ENCODE peak calls at places on chromosomes 1 and 21, in nine cellular contexts. E is hepatocyte, J is tibial artery, Q is cardiac fibroblast, I is breast epithelium, G is fibroblast of mammary gland, L is fibroblast of lung, N is mucosa of descending colon, R is AG10803. O is an unnamed sample.

GRCh38 chr1:165369255-165369848 is 12.8 kb upstream of the LMX1A start:
- DNase-seq in E (peak; percentile 73), J (no peak), Q (peak; percentile 56), I (no peak), G (peak; percentile 51), L (peak; percentile 30), N (peak; percentile 62), R (peak; percentile 57), O (peak; percentile 54)

GRCh38 chr1:239805042-239805441 is 286.6 kb upstream of the FMN2 start:
- DNase-seq in E (no peak), J (no peak), Q (no peak), I (no peak), G (no peak), L (no peak), N (no peak), R (no peak), O (no peak)

GRCh38 chr1:65717815-65718454 is 74.8 kb upstream of the PDE4B start:
- DNase-seq in E (no peak), J (no peak), Q (peak; percentile 27), I (no peak), G (peak; percentile 59), L (peak; percentile 70), N (peak; percentile 57), R (peak; percentile 56), O (peak; percentile 44)

GRCh38 chr1:177246710-177247588 is 76.2 kb downstream of the BRINP2 start:
- DNase-seq in E (no peak), J (no peak), Q (peak; percentile 61), I (no peak), G (peak; percentile 77), L (peak; percentile 61), N (no peak), R (no peak), O (peak; percentile 32)

GRCh38 chr1:187013582-187014200 is 184.9 kb downstream of the PLA2G4A start:
- DNase-seq in E (no peak), J (no peak), Q (peak; percentile 39), I (no peak), G (no peak), L (no peak), N (no peak), R (no peak), O (peak; percentile 46)

GRCh38 chr1:180175806-180176205 is 21.1 kb downstream of the QSOX1 start:
- DNase-seq in E (no peak), J (no peak), Q (no peak), I (no peak), G (no peak), L (no peak), N (no peak), R (no peak), O (no peak)

GRCh38 chr1:68128820-68129219 is 78.4 kb upstream of the DIRAS3 start:
- DNase-seq in E (no peak), J (no peak), Q (no peak), I (no peak), G (no peak), L (no peak), N (no peak), R (no peak), O (no peak)

GRCh38 chr1:81574365-81574764 is 226.4 kb upstream of the ADGRL2 start:
- DNase-seq in E (no peak), J (no peak), Q (no peak), I (no peak), G (no peak), L (no peak), N (no peak), R (no peak), O (no peak)

GRCh38 chr1:167542109-167543032 is 11.2 kb downstream of the CREG1 start:
- DNase-seq in E (no peak), J (no peak), Q (no peak), I (no peak), G (no peak), L (no peak), N (no peak), R (no peak), O (no peak)

GRCh38 chr1:180909462-180909976 is 3.2 kb upstream of the KIAA1614 start:
- DNase-seq in E (no peak), J (no peak), Q (no peak), I (no peak), G (no peak), L (no peak), N (no peak), R (no peak), O (no peak)

GRCh38 chr1:64235133-64235532 is 31.7 kb downstream of the UBE2U start:
- DNase-seq in E (peak; percentile 10), J (no peak), Q (peak; percentile 17), I (no peak), G (no peak), L (no peak), N (no peak), R (peak; percentile 5), O (peak; percentile 35)

GRCh38 chr1:207968521-207968944 is 57.6 kb upstream of the CD34 start:
- DNase-seq in E (no peak), J (no peak), Q (no peak), I (no peak), G (no peak), L (peak; percentile 22), N (no peak), R (peak; percentile 37), O (no peak)

GRCh38 chr1:84782311-84782771 is 92.1 kb upstream of the SSX2IP start:
- DNase-seq in E (peak; percentile 77), J (no peak), Q (peak; percentile 65), I (no peak), G (peak; percentile 51), L (peak; percentile 23), N (peak; percentile 88), R (peak; percentile 33), O (peak; percentile 60)

GRCh38 chr1:223726380-223727001 is 14.2 kb downstream of the CAPN2 start:
- DNase-seq in E (peak; percentile 91), J (peak; percentile 84), Q (peak; percentile 93), I (peak; percentile 49), G (peak; percentile 97), L (peak; percentile 97), N (peak; percentile 69), R (peak; percentile 86), O (peak; percentile 95)

GRCh38 chr21:45152265-45152746 is 77.9 kb downstream of the ADARB1 start:
- DNase-seq in E (peak; percentile 40), J (peak; percentile 74), Q (no peak), I (peak; percentile 16), G (no peak), L (no peak), N (peak; percentile 51), R (no peak), O (no peak)
- H3K4me3 ChIP-seq in E (no peak overlapping the region), J (no peak overlapping the region), Q (no peak overlapping the region), I (no peak overlapping the region), G (no peak overlapping the region), L (no peak overlapping the region), N (no peak overlapping the region), R (no peak overlapping the region), O (no peak overlapping the region)

GRCh38 chr21:44299458-44300261 is at the start of gene PFKL:
- DNase-seq in E (peak; percentile 88), J (peak; percentile 83), Q (peak; percentile 66), I (peak; percentile 44), G (peak; percentile 15), L (peak; percentile 54), N (peak; percentile 85), R (peak; percentile 63), O (peak; percentile 38)

GRCh38 chr21:44297525-44298290 is 2.1 kb upstream of the PFKL start:
- DNase-seq in E (peak; percentile 94), J (peak; percentile 91), Q (peak; percentile 88), I (peak; percentile 83), G (peak; percentile 80), L (peak; percentile 82), N (peak; percentile 94), R (peak; percentile 76), O (peak; percentile 86)

GRCh38 chr21:44296916-44297315 is 2.9 kb upstream of the PFKL start:
- DNase-seq in E (no peak), J (no peak), Q (no peak), I (no peak), G (no peak), L (no peak), N (no peak), R (no peak), O (no peak)

GRCh38 chr21:44299085-44299457 is 782 bp upstream of the PFKL start:
- DNase-seq in E (no peak), J (no peak), Q (peak; percentile 35), I (no peak), G (peak; percentile 9), L (peak; percentile 34), N (peak; percentile 36), R (peak; percentile 14), O (peak; percentile 26)

GRCh38 chr21:44298301-44298700 is 1.6 kb upstream of the PFKL start:
- DNase-seq in E (no peak), J (no peak), Q (no peak), I (no peak), G (no peak), L (no peak), N (no peak), R (peak; percentile 28), O (peak; percentile 23)
- TF ChIP-seq CTCF in E (no peak), J (no peak), Q (peak; percentile 5), I (no peak), G (peak; percentile 14), L (no peak), N (no peak), R (peak; percentile 37), O (peak; percentile 22)

DNA sequence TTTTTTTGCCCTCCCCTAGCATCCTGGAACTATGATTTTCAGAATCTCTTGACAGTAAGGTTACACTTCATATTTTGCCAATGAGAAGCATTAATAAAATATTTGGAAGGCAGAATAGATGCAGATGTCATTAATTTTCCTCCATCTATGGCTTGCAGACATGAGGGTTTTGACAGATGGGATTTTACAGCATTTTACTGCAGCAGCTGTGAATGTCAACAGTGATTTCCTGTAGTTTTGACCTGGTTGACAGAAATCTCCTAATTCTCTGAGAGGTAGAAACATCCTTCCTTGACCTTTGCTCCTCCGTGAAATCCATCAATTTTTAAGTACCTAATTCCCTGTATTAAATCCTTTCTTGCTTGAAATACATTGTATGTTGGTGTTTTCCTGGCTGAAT is 73.7 kb downstream of the HLX start:
- DNase-seq in E (no peak), J (no peak), Q (no peak), I (no peak), G (no peak), L (no peak), N (no peak), R (peak; percentile 37), O (no peak)
- H3K4me3 ChIP-seq in E (no peak overlapping the region), J (no peak overlapping the region), Q (no peak overlapping the region), I (no peak overlapping the region), G (no peak overlapping the region), L (no peak overlapping the region), N (no peak overlapping the region), R (no peak overlapping the region), O (no peak overlapping the region)

DNA sequence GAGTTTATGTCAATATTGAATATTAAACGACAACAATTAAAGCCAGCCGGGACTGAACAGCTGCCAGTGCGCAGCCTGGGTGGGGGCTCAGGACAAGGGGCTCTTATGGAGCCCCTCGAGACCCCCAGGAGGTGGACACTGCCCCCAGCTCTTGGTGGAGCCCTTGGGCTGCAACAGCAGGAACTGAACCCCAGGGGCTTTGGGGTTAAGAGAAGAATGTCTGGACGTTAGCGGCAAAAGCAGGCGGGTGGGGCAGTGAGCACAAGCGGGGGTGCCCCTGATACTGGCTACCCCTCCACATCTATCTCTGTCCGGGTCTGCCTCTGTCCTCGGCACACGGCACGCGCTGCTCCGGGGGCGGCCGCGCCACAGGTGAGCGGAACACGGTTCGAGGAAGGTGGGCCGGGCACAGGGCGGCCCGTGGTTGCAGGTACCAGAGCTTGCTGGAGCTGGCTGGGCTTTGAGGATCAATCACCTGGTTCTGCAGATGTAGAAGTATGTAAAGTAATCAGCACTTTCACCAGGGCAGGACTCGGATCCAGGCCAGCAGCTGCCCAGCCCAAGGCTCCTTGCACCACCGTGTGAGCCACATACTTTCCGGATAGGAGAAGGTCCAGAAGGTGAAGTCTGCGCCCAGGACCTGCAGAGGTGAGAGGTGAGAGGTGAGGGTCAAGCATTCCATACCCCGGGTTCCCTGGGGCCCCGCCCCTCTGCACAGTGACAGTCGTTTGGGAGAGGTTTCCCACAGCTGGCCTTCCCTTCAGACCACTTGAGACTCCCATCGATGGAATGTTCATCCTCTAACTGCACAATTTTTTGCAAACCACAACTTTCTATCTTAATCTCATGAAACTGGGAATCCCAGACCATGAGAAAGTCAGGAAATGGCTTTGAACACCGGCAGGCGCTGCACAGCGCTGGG is 12.4 kb upstream of the POFUT2 start:
- DNase-seq in E (no peak), J (peak; percentile 66), Q (peak; percentile 74), I (no peak), G (no peak), L (peak; percentile 53), N (no peak), R (peak; percentile 72), O (peak; percentile 81)
- TF ChIP-seq CTCF in E (no peak), J (no peak), Q (no peak), I (no peak), G (no peak), L (no peak), N (no peak), R (no peak), O (no peak)

O was measured in fibroblast of pulmonary artery.